ENCODE peak calls at places on chromosome 17, in four cellular contexts. D is GM12878, A is A549, Q is K562. C is an unnamed sample.

GRCh38 chr17:76670020-76670707 is 26.6 kb upstream of the ST6GALNAC1 start:
- DNase-seq in Q (no peak), A (no peak), D (no peak), C (no peak)

GRCh38 chr17:81043725-81044427 is 8.9 kb downstream of the BAIAP2 start:
- DNase-seq in D (no peak), Q (no peak), A (peak), C (peak)

GRCh38 chr17:30524847-30525246 is 47.6 kb downstream of the GOSR1 start:
- DNase-seq in A (no peak), Q (no peak), D (no peak), C (no peak)

GRCh38 chr17:15652960-15653359 is 31.2 kb downstream of the TRIM16 start:
- DNase-seq in Q (no peak), D (no peak), A (no peak), C (no peak)

GRCh38 chr17:5676012-5676411 is 91.7 kb upstream of the NLRP1 start:
- DNase-seq in A (no peak), D (peak), Q (no peak), C (no peak)

GRCh38 chr17:77432791-77433190 is 292.0 kb downstream of the SEC14L1 start:
- DNase-seq in D (no peak), A (no peak), Q (no peak), C (no peak)

GRCh38 chr17:54916721-54917120 is 16.1 kb downstream of the TOM1L1 start:
- DNase-seq in Q (no peak), A (no peak), D (no peak), C (no peak)

GRCh38 chr17:46977750-46978488 is 1.1 kb downstream of the RPRML start:
- DNase-seq in A (no peak), D (no peak), Q (no peak), C (no peak)

GRCh38 chr17:81703747-81704654 is 834 bp downstream of the MRPL12 start:
- DNase-seq in A (no peak), D (no peak), Q (peak), C (no peak)

GRCh38 chr17:10755592-10756127 is 25.8 kb upstream of the TMEM220 start:
- DNase-seq in A (no peak), Q (no peak), D (no peak), C (no peak)

GRCh38 chr17:81405382-81406005 is 10.2 kb downstream of the BAHCC1 start:
- DNase-seq in A (no peak), D (no peak), Q (no peak), C (no peak)

GRCh38 chr17:78122221-78122990 is 6.1 kb downstream of the TMC6 start:
- DNase-seq in Q (no peak), D (no peak), A (no peak), C (no peak)

DNA sequence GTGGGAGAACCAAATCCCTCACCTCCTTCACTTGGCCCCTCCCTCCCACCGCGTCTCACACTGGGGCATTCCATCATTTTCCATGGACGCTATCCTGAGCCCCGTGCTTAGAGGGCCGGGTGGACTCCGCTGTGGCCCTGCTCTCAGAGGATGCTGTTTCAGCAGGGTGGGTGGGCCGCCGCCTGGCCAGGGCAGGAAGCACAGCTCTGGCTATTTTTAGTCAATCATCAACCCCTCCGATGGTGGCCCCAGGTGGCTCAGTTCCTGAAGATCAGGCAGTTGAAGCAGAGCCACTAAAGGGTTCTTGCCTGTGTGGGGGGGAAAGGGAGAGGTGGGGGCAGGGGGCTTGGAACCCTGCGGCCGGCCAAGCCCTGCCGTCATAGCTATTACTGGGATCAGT is 230.3 kb downstream of the ENGASE start:
- DNase-seq in D (no peak), Q (peak), A (no peak), C (peak)
- TF ChIP-seq JUNB in D (no peak), Q (no peak), A (no peak), C (no peak)

DNA sequence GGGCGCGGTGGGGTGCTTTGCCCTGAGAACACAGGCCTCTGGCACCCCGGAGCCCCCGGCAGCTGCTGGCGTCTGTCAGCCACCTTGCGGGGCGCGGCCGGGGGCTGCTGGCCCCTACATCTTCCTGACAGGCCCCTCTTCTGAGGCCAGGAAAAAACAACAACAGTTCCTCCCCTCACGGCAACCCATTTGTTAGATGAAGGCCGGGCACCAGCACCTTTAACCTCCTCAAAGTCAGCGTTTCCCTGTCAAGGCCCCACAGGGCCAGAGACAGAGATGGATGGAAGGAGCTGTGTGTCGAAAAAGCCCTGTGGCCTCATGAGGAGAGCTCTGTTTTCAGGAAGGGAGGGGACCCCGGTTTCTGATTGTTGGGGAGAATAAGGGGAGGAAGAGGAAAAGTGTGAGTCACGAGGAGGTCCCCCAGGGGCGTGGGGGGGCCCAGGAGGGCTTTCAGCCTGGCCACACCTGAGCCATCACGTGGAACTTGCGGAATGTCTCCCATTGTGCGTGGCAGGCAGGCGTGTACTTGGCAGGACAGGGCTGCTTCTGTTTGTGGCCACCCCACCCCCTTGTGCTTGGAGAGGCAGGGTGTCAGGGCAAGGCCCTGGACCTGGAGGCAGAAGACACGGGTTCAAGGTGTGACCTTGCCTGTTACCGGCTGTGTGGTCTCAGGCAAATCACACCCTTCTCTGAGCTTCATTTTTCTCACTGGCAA is 3.8 kb upstream of the MEOX1 start:
- DNase-seq in Q (no peak), A (no peak), D (no peak), C (no peak)
- TF ChIP-seq JUNB in Q (no peak), A (no peak), D (no peak), C (no peak)

GRCh38 chr17:13797863-13798262 is 196.1 kb upstream of the HS3ST3A1 start:
- DNase-seq in A (no peak), Q (no peak), D (no peak), C (no peak)
- TF ChIP-seq JUNB in A (no peak), Q (no peak), D (no peak), C (no peak)

GRCh38 chr17:64319531-64319930 is 56.5 kb upstream of the TEX2 start:
- DNase-seq in D (no peak), Q (no peak), A (no peak), C (no peak)

GRCh38 chr17:64323774-64324173 is 60.7 kb upstream of the TEX2 start:
- DNase-seq in D (no peak), A (no peak), Q (no peak), C (no peak)

GRCh38 chr17:64326030-64326419 is 63.0 kb upstream of the TEX2 start:
- DNase-seq in D (no peak), Q (no peak), A (no peak), C (no peak)

GRCh38 chr17:64318068-64318467 is 55.0 kb upstream of the TEX2 start:
- DNase-seq in A (no peak), Q (no peak), D (no peak), C (no peak)

GRCh38 chr17:64320613-64321553 is 57.8 kb upstream of the TEX2 start:
- DNase-seq in Q (peak), D (no peak), A (peak), C (peak)
- TF ChIP-seq JUNB in Q (no peak), D (no peak), A (no peak), C (no peak)